ENCODE peak calls at places on chromosomes 4 and X, in eight cellular contexts. One of them, this sample, is unnamed.

GRCh38 chr4:2426069-2426397 is 7.3 kb downstream of the CFAP99 start:
- DNase-seq in activated CD4-positive, alpha-beta T cell treated with anti-CD3 and anti-CD28 coated beads, Interleukin-2, amount 50 U/mL, for 4 hours: no peak
- DNase-seq in glutamatergic neuron: peak; percentile 11
- DNase-seq in activated T-cell treated with anti-CD3 and anti-CD28 coated beads, Interleukin-2, amount 50 U/mL, for 24 hours: no peak
- DNase-seq in progenitor cell of endocrine pancreas: no peak
- DNase-seq in choroid plexus epithelial cell: no peak
- DNase-seq in CD8-positive, alpha-beta T cell: no peak
- DNase-seq in ecto neural progenitor cell: no peak
- DNase-seq in this sample: no peak

GRCh38 chr4:90025248-90025647 is 101.9 kb upstream of the CCSER1 start:
- DNase-seq in activated CD4-positive, alpha-beta T cell treated with anti-CD3 and anti-CD28 coated beads, Interleukin-2, amount 50 U/mL, for 4 hours: no peak
- DNase-seq in glutamatergic neuron: no peak
- DNase-seq in activated T-cell treated with anti-CD3 and anti-CD28 coated beads, Interleukin-2, amount 50 U/mL, for 24 hours: no peak
- DNase-seq in progenitor cell of endocrine pancreas: no peak
- DNase-seq in choroid plexus epithelial cell: peak; percentile 18
- DNase-seq in CD8-positive, alpha-beta T cell: no peak
- DNase-seq in ecto neural progenitor cell: no peak
- DNase-seq in this sample: no peak

GRCh38 chr4:164779080-164779479 is 25.1 kb downstream of the SMIM31 start:
- DNase-seq in activated CD4-positive, alpha-beta T cell treated with anti-CD3 and anti-CD28 coated beads, Interleukin-2, amount 50 U/mL, for 4 hours: no peak
- DNase-seq in glutamatergic neuron: no peak
- DNase-seq in activated T-cell treated with anti-CD3 and anti-CD28 coated beads, Interleukin-2, amount 50 U/mL, for 24 hours: no peak
- DNase-seq in progenitor cell of endocrine pancreas: no peak
- DNase-seq in choroid plexus epithelial cell: no peak
- DNase-seq in CD8-positive, alpha-beta T cell: no peak
- DNase-seq in ecto neural progenitor cell: no peak
- DNase-seq in this sample: no peak

GRCh38 chr4:87007345-87008181 is 72.8 kb downstream of the AFF1 start:
- DNase-seq in activated CD4-positive, alpha-beta T cell treated with anti-CD3 and anti-CD28 coated beads, Interleukin-2, amount 50 U/mL, for 4 hours: peak; percentile 19
- DNase-seq in glutamatergic neuron: peak; percentile 69
- DNase-seq in activated T-cell treated with anti-CD3 and anti-CD28 coated beads, Interleukin-2, amount 50 U/mL, for 24 hours: peak; percentile 52
- DNase-seq in progenitor cell of endocrine pancreas: no peak
- DNase-seq in choroid plexus epithelial cell: peak; percentile 71
- DNase-seq in CD8-positive, alpha-beta T cell: peak; percentile 50
- DNase-seq in ecto neural progenitor cell: peak; percentile 62
- DNase-seq in this sample: no peak

GRCh38 chrX:93868289-93868985 is 194.4 kb downstream of the FAM133A start:
- DNase-seq in activated CD4-positive, alpha-beta T cell treated with anti-CD3 and anti-CD28 coated beads, Interleukin-2, amount 50 U/mL, for 4 hours: no peak
- DNase-seq in glutamatergic neuron: no peak
- DNase-seq in activated T-cell treated with anti-CD3 and anti-CD28 coated beads, Interleukin-2, amount 50 U/mL, for 24 hours: no peak
- DNase-seq in progenitor cell of endocrine pancreas: no peak
- DNase-seq in choroid plexus epithelial cell: no peak
- DNase-seq in CD8-positive, alpha-beta T cell: no peak
- DNase-seq in ecto neural progenitor cell: no peak
- DNase-seq in this sample: no peak

GRCh38 chrX:47595701-47596655 is 13.7 kb downstream of the TIMP1 start:
- DNase-seq in activated CD4-positive, alpha-beta T cell treated with anti-CD3 and anti-CD28 coated beads, Interleukin-2, amount 50 U/mL, for 4 hours: no peak
- DNase-seq in glutamatergic neuron: no peak
- DNase-seq in activated T-cell treated with anti-CD3 and anti-CD28 coated beads, Interleukin-2, amount 50 U/mL, for 24 hours: no peak
- DNase-seq in progenitor cell of endocrine pancreas: no peak
- DNase-seq in choroid plexus epithelial cell: peak; percentile 93
- DNase-seq in CD8-positive, alpha-beta T cell: no peak
- DNase-seq in ecto neural progenitor cell: peak; percentile 4
- DNase-seq in this sample: no peak

GRCh38 chr4:2135083-2135482 is 76.0 kb downstream of the NAT8L start:
- DNase-seq in activated CD4-positive, alpha-beta T cell treated with anti-CD3 and anti-CD28 coated beads, Interleukin-2, amount 50 U/mL, for 4 hours: no peak
- DNase-seq in glutamatergic neuron: no peak
- DNase-seq in activated T-cell treated with anti-CD3 and anti-CD28 coated beads, Interleukin-2, amount 50 U/mL, for 24 hours: no peak
- DNase-seq in progenitor cell of endocrine pancreas: no peak
- DNase-seq in choroid plexus epithelial cell: peak; percentile 87
- DNase-seq in CD8-positive, alpha-beta T cell: peak; percentile 23
- DNase-seq in ecto neural progenitor cell: no peak
- DNase-seq in this sample: no peak

GRCh38 chrX:21968333-21968732 is 27.8 kb downstream of the SMS start:
- DNase-seq in activated CD4-positive, alpha-beta T cell treated with anti-CD3 and anti-CD28 coated beads, Interleukin-2, amount 50 U/mL, for 4 hours: no peak
- DNase-seq in glutamatergic neuron: no peak
- DNase-seq in activated T-cell treated with anti-CD3 and anti-CD28 coated beads, Interleukin-2, amount 50 U/mL, for 24 hours: no peak
- DNase-seq in progenitor cell of endocrine pancreas: no peak
- DNase-seq in choroid plexus epithelial cell: no peak
- DNase-seq in CD8-positive, alpha-beta T cell: no peak
- DNase-seq in ecto neural progenitor cell: no peak
- DNase-seq in this sample: no peak

GRCh38 chr4:172996571-172997216 is 171.9 kb upstream of the GALNT7 start:
- DNase-seq in activated CD4-positive, alpha-beta T cell treated with anti-CD3 and anti-CD28 coated beads, Interleukin-2, amount 50 U/mL, for 4 hours: no peak
- DNase-seq in glutamatergic neuron: no peak
- DNase-seq in activated T-cell treated with anti-CD3 and anti-CD28 coated beads, Interleukin-2, amount 50 U/mL, for 24 hours: no peak
- DNase-seq in progenitor cell of endocrine pancreas: no peak
- DNase-seq in choroid plexus epithelial cell: peak; percentile 91
- DNase-seq in CD8-positive, alpha-beta T cell: no peak
- DNase-seq in ecto neural progenitor cell: no peak
- DNase-seq in this sample: no peak

GRCh38 chrX:99719140-99719539 is 690.9 kb downstream of the PCDH19 start:
- DNase-seq in activated CD4-positive, alpha-beta T cell treated with anti-CD3 and anti-CD28 coated beads, Interleukin-2, amount 50 U/mL, for 4 hours: no peak
- DNase-seq in glutamatergic neuron: no peak
- DNase-seq in activated T-cell treated with anti-CD3 and anti-CD28 coated beads, Interleukin-2, amount 50 U/mL, for 24 hours: no peak
- DNase-seq in progenitor cell of endocrine pancreas: no peak
- DNase-seq in choroid plexus epithelial cell: no peak
- DNase-seq in CD8-positive, alpha-beta T cell: no peak
- DNase-seq in ecto neural progenitor cell: no peak
- DNase-seq in this sample: no peak

GRCh38 chrX:13938053-13938765 is 91.5 kb downstream of the GEMIN8 start:
- DNase-seq in activated CD4-positive, alpha-beta T cell treated with anti-CD3 and anti-CD28 coated beads, Interleukin-2, amount 50 U/mL, for 4 hours: no peak
- DNase-seq in glutamatergic neuron: peak; percentile 54
- DNase-seq in activated T-cell treated with anti-CD3 and anti-CD28 coated beads, Interleukin-2, amount 50 U/mL, for 24 hours: peak; percentile 32
- DNase-seq in progenitor cell of endocrine pancreas: peak; percentile 27
- DNase-seq in choroid plexus epithelial cell: no peak
- DNase-seq in CD8-positive, alpha-beta T cell: no peak
- DNase-seq in ecto neural progenitor cell: peak; percentile 52
- DNase-seq in this sample: peak; percentile 61

GRCh38 chrX:150308041-150308440 is 55.1 kb upstream of the MAMLD1 start:
- DNase-seq in activated CD4-positive, alpha-beta T cell treated with anti-CD3 and anti-CD28 coated beads, Interleukin-2, amount 50 U/mL, for 4 hours: no peak
- DNase-seq in glutamatergic neuron: no peak
- DNase-seq in activated T-cell treated with anti-CD3 and anti-CD28 coated beads, Interleukin-2, amount 50 U/mL, for 24 hours: no peak
- DNase-seq in progenitor cell of endocrine pancreas: no peak
- DNase-seq in choroid plexus epithelial cell: no peak
- DNase-seq in CD8-positive, alpha-beta T cell: no peak
- DNase-seq in ecto neural progenitor cell: no peak
- DNase-seq in this sample: no peak

GRCh38 chr4:87130482-87130881 is 89.9 kb downstream of the KLHL8 start:
- DNase-seq in activated CD4-positive, alpha-beta T cell treated with anti-CD3 and anti-CD28 coated beads, Interleukin-2, amount 50 U/mL, for 4 hours: no peak
- DNase-seq in glutamatergic neuron: no peak
- DNase-seq in activated T-cell treated with anti-CD3 and anti-CD28 coated beads, Interleukin-2, amount 50 U/mL, for 24 hours: no peak
- DNase-seq in progenitor cell of endocrine pancreas: no peak
- DNase-seq in choroid plexus epithelial cell: no peak
- DNase-seq in CD8-positive, alpha-beta T cell: no peak
- DNase-seq in ecto neural progenitor cell: no peak
- DNase-seq in this sample: no peak

GRCh38 chr4:126475730-126476129 is 1157.0 kb upstream of the INTU start:
- DNase-seq in activated CD4-positive, alpha-beta T cell treated with anti-CD3 and anti-CD28 coated beads, Interleukin-2, amount 50 U/mL, for 4 hours: no peak
- DNase-seq in glutamatergic neuron: no peak
- DNase-seq in activated T-cell treated with anti-CD3 and anti-CD28 coated beads, Interleukin-2, amount 50 U/mL, for 24 hours: no peak
- DNase-seq in progenitor cell of endocrine pancreas: no peak
- DNase-seq in choroid plexus epithelial cell: no peak
- DNase-seq in CD8-positive, alpha-beta T cell: no peak
- DNase-seq in ecto neural progenitor cell: no peak
- DNase-seq in this sample: no peak

GRCh38 chr4:184825394-184826314 is at the start of gene ACSL1:
- DNase-seq in activated CD4-positive, alpha-beta T cell treated with anti-CD3 and anti-CD28 coated beads, Interleukin-2, amount 50 U/mL, for 4 hours: peak; percentile 72
- DNase-seq in glutamatergic neuron: peak; percentile 86
- DNase-seq in activated T-cell treated with anti-CD3 and anti-CD28 coated beads, Interleukin-2, amount 50 U/mL, for 24 hours: peak; percentile 87
- DNase-seq in progenitor cell of endocrine pancreas: peak; percentile 58
- DNase-seq in choroid plexus epithelial cell: peak; percentile 71
- DNase-seq in CD8-positive, alpha-beta T cell: peak; percentile 71
- DNase-seq in ecto neural progenitor cell: peak; percentile 87
- DNase-seq in this sample: peak; percentile 73

GRCh38 chr4:110085131-110085530 is 113.3 kb downstream of the ELOVL6 start:
- DNase-seq in activated CD4-positive, alpha-beta T cell treated with anti-CD3 and anti-CD28 coated beads, Interleukin-2, amount 50 U/mL, for 4 hours: no peak
- DNase-seq in glutamatergic neuron: no peak
- DNase-seq in activated T-cell treated with anti-CD3 and anti-CD28 coated beads, Interleukin-2, amount 50 U/mL, for 24 hours: no peak
- DNase-seq in progenitor cell of endocrine pancreas: no peak
- DNase-seq in choroid plexus epithelial cell: peak; percentile 54
- DNase-seq in CD8-positive, alpha-beta T cell: peak; percentile 37
- DNase-seq in ecto neural progenitor cell: no peak
- DNase-seq in this sample: no peak

GRCh38 chr4:136637071-136637777 is 895.1 kb downstream of the PCDH18 start:
- DNase-seq in activated CD4-positive, alpha-beta T cell treated with anti-CD3 and anti-CD28 coated beads, Interleukin-2, amount 50 U/mL, for 4 hours: no peak
- DNase-seq in glutamatergic neuron: peak; percentile 69
- DNase-seq in activated T-cell treated with anti-CD3 and anti-CD28 coated beads, Interleukin-2, amount 50 U/mL, for 24 hours: no peak
- DNase-seq in progenitor cell of endocrine pancreas: no peak
- DNase-seq in choroid plexus epithelial cell: peak; percentile 51
- DNase-seq in CD8-positive, alpha-beta T cell: no peak
- DNase-seq in ecto neural progenitor cell: peak; percentile 58
- DNase-seq in this sample: no peak

GRCh38 chr4:39032218-39033085 is at the start of gene TMEM156:
- DNase-seq in activated CD4-positive, alpha-beta T cell treated with anti-CD3 and anti-CD28 coated beads, Interleukin-2, amount 50 U/mL, for 4 hours: no peak
- DNase-seq in glutamatergic neuron: no peak
- DNase-seq in activated T-cell treated with anti-CD3 and anti-CD28 coated beads, Interleukin-2, amount 50 U/mL, for 24 hours: peak; percentile 49
- DNase-seq in progenitor cell of endocrine pancreas: no peak
- DNase-seq in choroid plexus epithelial cell: peak; percentile 72
- DNase-seq in CD8-positive, alpha-beta T cell: no peak
- DNase-seq in ecto neural progenitor cell: no peak
- DNase-seq in this sample: no peak

GRCh38 chrX:72240976-72241375 is 2.1 kb upstream of the ERCC6L start:
- DNase-seq in activated CD4-positive, alpha-beta T cell treated with anti-CD3 and anti-CD28 coated beads, Interleukin-2, amount 50 U/mL, for 4 hours: no peak
- DNase-seq in glutamatergic neuron: no peak
- DNase-seq in activated T-cell treated with anti-CD3 and anti-CD28 coated beads, Interleukin-2, amount 50 U/mL, for 24 hours: no peak
- DNase-seq in progenitor cell of endocrine pancreas: no peak
- DNase-seq in choroid plexus epithelial cell: no peak
- DNase-seq in CD8-positive, alpha-beta T cell: no peak
- DNase-seq in ecto neural progenitor cell: no peak
- DNase-seq in this sample: no peak

GRCh38 chr4:185950891-185951290 is 118.1 kb upstream of the TLR3 start:
- DNase-seq in activated CD4-positive, alpha-beta T cell treated with anti-CD3 and anti-CD28 coated beads, Interleukin-2, amount 50 U/mL, for 4 hours: no peak
- DNase-seq in glutamatergic neuron: no peak
- DNase-seq in activated T-cell treated with anti-CD3 and anti-CD28 coated beads, Interleukin-2, amount 50 U/mL, for 24 hours: no peak
- DNase-seq in progenitor cell of endocrine pancreas: no peak
- DNase-seq in choroid plexus epithelial cell: peak; percentile 97
- DNase-seq in CD8-positive, alpha-beta T cell: no peak
- DNase-seq in ecto neural progenitor cell: no peak
- DNase-seq in this sample: no peak

GRCh38 chr4:182346675-182347375 is 103.6 kb downstream of the TENM3 start:
- DNase-seq in activated CD4-positive, alpha-beta T cell treated with anti-CD3 and anti-CD28 coated beads, Interleukin-2, amount 50 U/mL, for 4 hours: no peak
- DNase-seq in glutamatergic neuron: no peak
- DNase-seq in activated T-cell treated with anti-CD3 and anti-CD28 coated beads, Interleukin-2, amount 50 U/mL, for 24 hours: no peak
- DNase-seq in progenitor cell of endocrine pancreas: no peak
- DNase-seq in choroid plexus epithelial cell: no peak
- DNase-seq in CD8-positive, alpha-beta T cell: no peak
- DNase-seq in ecto neural progenitor cell: no peak
- DNase-seq in this sample: no peak

GRCh38 chrX:107565916-107566602 is 62.3 kb upstream of the PRPS1 start:
- DNase-seq in activated CD4-positive, alpha-beta T cell treated with anti-CD3 and anti-CD28 coated beads, Interleukin-2, amount 50 U/mL, for 4 hours: no peak
- DNase-seq in glutamatergic neuron: no peak
- DNase-seq in activated T-cell treated with anti-CD3 and anti-CD28 coated beads, Interleukin-2, amount 50 U/mL, for 24 hours: no peak
- DNase-seq in progenitor cell of endocrine pancreas: peak; percentile 16
- DNase-seq in choroid plexus epithelial cell: peak; percentile 79
- DNase-seq in CD8-positive, alpha-beta T cell: no peak
- DNase-seq in ecto neural progenitor cell: peak; percentile 69
- DNase-seq in this sample: peak; percentile 20

GRCh38 chr4:87819281-87819919 is 13.4 kb upstream of the MEPE start:
- DNase-seq in activated CD4-positive, alpha-beta T cell treated with anti-CD3 and anti-CD28 coated beads, Interleukin-2, amount 50 U/mL, for 4 hours: no peak
- DNase-seq in glutamatergic neuron: no peak
- DNase-seq in activated T-cell treated with anti-CD3 and anti-CD28 coated beads, Interleukin-2, amount 50 U/mL, for 24 hours: no peak
- DNase-seq in progenitor cell of endocrine pancreas: no peak
- DNase-seq in choroid plexus epithelial cell: peak; percentile 86
- DNase-seq in CD8-positive, alpha-beta T cell: no peak
- DNase-seq in ecto neural progenitor cell: no peak
- DNase-seq in this sample: no peak

GRCh38 chr4:106773106-106773905 is 262.8 kb downstream of the DKK2 start:
- DNase-seq in activated CD4-positive, alpha-beta T cell treated with anti-CD3 and anti-CD28 coated beads, Interleukin-2, amount 50 U/mL, for 4 hours: no peak
- DNase-seq in glutamatergic neuron: no peak
- DNase-seq in activated T-cell treated with anti-CD3 and anti-CD28 coated beads, Interleukin-2, amount 50 U/mL, for 24 hours: no peak
- DNase-seq in progenitor cell of endocrine pancreas: no peak
- DNase-seq in choroid plexus epithelial cell: peak; percentile 47
- DNase-seq in CD8-positive, alpha-beta T cell: no peak
- DNase-seq in ecto neural progenitor cell: no peak
- DNase-seq in this sample: no peak

GRCh38 chr4:29708473-29708872 is 1011.7 kb upstream of the PCDH7 start:
- DNase-seq in activated CD4-positive, alpha-beta T cell treated with anti-CD3 and anti-CD28 coated beads, Interleukin-2, amount 50 U/mL, for 4 hours: no peak
- DNase-seq in glutamatergic neuron: no peak
- DNase-seq in activated T-cell treated with anti-CD3 and anti-CD28 coated beads, Interleukin-2, amount 50 U/mL, for 24 hours: no peak
- DNase-seq in progenitor cell of endocrine pancreas: no peak
- DNase-seq in choroid plexus epithelial cell: no peak
- DNase-seq in CD8-positive, alpha-beta T cell: no peak
- DNase-seq in ecto neural progenitor cell: no peak
- DNase-seq in this sample: no peak

GRCh38 chr4:114694770-114695169 is 96.2 kb downstream of the UGT8 start:
- DNase-seq in activated CD4-positive, alpha-beta T cell treated with anti-CD3 and anti-CD28 coated beads, Interleukin-2, amount 50 U/mL, for 4 hours: no peak
- DNase-seq in glutamatergic neuron: no peak
- DNase-seq in activated T-cell treated with anti-CD3 and anti-CD28 coated beads, Interleukin-2, amount 50 U/mL, for 24 hours: no peak
- DNase-seq in progenitor cell of endocrine pancreas: no peak
- DNase-seq in choroid plexus epithelial cell: peak; percentile 58
- DNase-seq in CD8-positive, alpha-beta T cell: no peak
- DNase-seq in ecto neural progenitor cell: no peak
- DNase-seq in this sample: no peak

GRCh38 chrX:110204986-110205385 is 112.9 kb downstream of the AMMECR1 start:
- DNase-seq in activated CD4-positive, alpha-beta T cell treated with anti-CD3 and anti-CD28 coated beads, Interleukin-2, amount 50 U/mL, for 4 hours: no peak
- DNase-seq in glutamatergic neuron: no peak
- DNase-seq in activated T-cell treated with anti-CD3 and anti-CD28 coated beads, Interleukin-2, amount 50 U/mL, for 24 hours: no peak
- DNase-seq in progenitor cell of endocrine pancreas: no peak
- DNase-seq in choroid plexus epithelial cell: peak; percentile 77
- DNase-seq in CD8-positive, alpha-beta T cell: no peak
- DNase-seq in ecto neural progenitor cell: no peak
- DNase-seq in this sample: no peak

GRCh38 chr4:111066001-111066400 is 443.1 kb upstream of the PITX2 start:
- DNase-seq in activated CD4-positive, alpha-beta T cell treated with anti-CD3 and anti-CD28 coated beads, Interleukin-2, amount 50 U/mL, for 4 hours: no peak
- DNase-seq in glutamatergic neuron: no peak
- DNase-seq in activated T-cell treated with anti-CD3 and anti-CD28 coated beads, Interleukin-2, amount 50 U/mL, for 24 hours: no peak
- DNase-seq in progenitor cell of endocrine pancreas: no peak
- DNase-seq in choroid plexus epithelial cell: no peak
- DNase-seq in CD8-positive, alpha-beta T cell: no peak
- DNase-seq in ecto neural progenitor cell: no peak
- DNase-seq in this sample: no peak

GRCh38 chr4:77600521-77601451 is 4.8 kb upstream of the CXCL13 start:
- DNase-seq in activated CD4-positive, alpha-beta T cell treated with anti-CD3 and anti-CD28 coated beads, Interleukin-2, amount 50 U/mL, for 4 hours: no peak
- DNase-seq in glutamatergic neuron: no peak
- DNase-seq in activated T-cell treated with anti-CD3 and anti-CD28 coated beads, Interleukin-2, amount 50 U/mL, for 24 hours: no peak
- DNase-seq in progenitor cell of endocrine pancreas: peak; percentile 13
- DNase-seq in choroid plexus epithelial cell: peak; percentile 64
- DNase-seq in CD8-positive, alpha-beta T cell: no peak
- DNase-seq in ecto neural progenitor cell: no peak
- DNase-seq in this sample: peak; percentile 40

GRCh38 chrX:37652589-37653271 is 32.9 kb upstream of the XK start:
- DNase-seq in activated CD4-positive, alpha-beta T cell treated with anti-CD3 and anti-CD28 coated beads, Interleukin-2, amount 50 U/mL, for 4 hours: no peak
- DNase-seq in glutamatergic neuron: no peak
- DNase-seq in activated T-cell treated with anti-CD3 and anti-CD28 coated beads, Interleukin-2, amount 50 U/mL, for 24 hours: no peak
- DNase-seq in progenitor cell of endocrine pancreas: no peak
- DNase-seq in choroid plexus epithelial cell: no peak
- DNase-seq in CD8-positive, alpha-beta T cell: no peak
- DNase-seq in ecto neural progenitor cell: no peak
- DNase-seq in this sample: no peak

GRCh38 chr4:147863808-147864472 is 132.1 kb downstream of the ARHGAP10 start:
- DNase-seq in activated CD4-positive, alpha-beta T cell treated with anti-CD3 and anti-CD28 coated beads, Interleukin-2, amount 50 U/mL, for 4 hours: no peak
- DNase-seq in glutamatergic neuron: peak; percentile 35
- DNase-seq in activated T-cell treated with anti-CD3 and anti-CD28 coated beads, Interleukin-2, amount 50 U/mL, for 24 hours: no peak
- DNase-seq in progenitor cell of endocrine pancreas: no peak
- DNase-seq in choroid plexus epithelial cell: peak; percentile 54
- DNase-seq in CD8-positive, alpha-beta T cell: no peak
- DNase-seq in ecto neural progenitor cell: no peak
- DNase-seq in this sample: no peak

This sample was measured in T47D.